ENCODE peak calls at places on chromosomes 5 and 9, in nine cellular contexts. One of them, this sample, is unnamed.

GRCh38 chr5:82272957-82273356 is 5.2 kb downstream of the RPS23 start:
- DNase-seq in heart right ventricle: no peak
- DNase-seq in psoas muscle: peak; percentile 84
- DNase-seq in neural progenitor cell: peak; percentile 31
- DNase-seq in stomach: no peak
- DNase-seq in IMR-90: no peak
- DNase-seq in A549: no peak
- DNase-seq in fibroblast of lung: no peak
- DNase-seq in dorsolateral prefrontal cortex: no peak
- DNase-seq in this sample: no peak

GRCh38 chr5:36948041-36948440 is 71.5 kb downstream of the NIPBL start:
- DNase-seq in heart right ventricle: no peak
- DNase-seq in psoas muscle: no peak
- DNase-seq in neural progenitor cell: no peak
- DNase-seq in stomach: no peak
- DNase-seq in IMR-90: peak; percentile 43
- DNase-seq in A549: no peak
- DNase-seq in fibroblast of lung: peak; percentile 75
- DNase-seq in dorsolateral prefrontal cortex: no peak
- DNase-seq in this sample: peak; percentile 29

GRCh38 chr9:38404314-38404713 is 11.8 kb downstream of the ALDH1B1 start:
- DNase-seq in heart right ventricle: no peak
- DNase-seq in psoas muscle: no peak
- DNase-seq in neural progenitor cell: no peak
- DNase-seq in stomach: no peak
- DNase-seq in IMR-90: no peak
- DNase-seq in A549: no peak
- DNase-seq in fibroblast of lung: no peak
- DNase-seq in dorsolateral prefrontal cortex: no peak
- DNase-seq in this sample: no peak

GRCh38 chr9:130687615-130688014 is 6.0 kb upstream of the EXOSC2 start:
- DNase-seq in heart right ventricle: no peak
- DNase-seq in psoas muscle: no peak
- DNase-seq in neural progenitor cell: no peak
- DNase-seq in stomach: no peak
- DNase-seq in IMR-90: no peak
- DNase-seq in A549: no peak
- DNase-seq in fibroblast of lung: no peak
- DNase-seq in dorsolateral prefrontal cortex: no peak
- DNase-seq in this sample: no peak

GRCh38 chr9:2655411-2655901 is 33.9 kb downstream of the VLDLR start:
- DNase-seq in heart right ventricle: no peak
- DNase-seq in psoas muscle: no peak
- DNase-seq in neural progenitor cell: no peak
- DNase-seq in stomach: no peak
- DNase-seq in IMR-90: peak; percentile 96
- DNase-seq in A549: peak; percentile 9
- DNase-seq in fibroblast of lung: peak; percentile 97
- DNase-seq in dorsolateral prefrontal cortex: no peak
- DNase-seq in this sample: peak; percentile 45

GRCh38 chr9:546797-547223 is 294.7 kb upstream of the DMRT1 start:
- DNase-seq in heart right ventricle: peak; percentile 31
- DNase-seq in psoas muscle: no peak
- DNase-seq in neural progenitor cell: peak; percentile 66
- DNase-seq in stomach: no peak
- DNase-seq in IMR-90: no peak
- DNase-seq in A549: no peak
- DNase-seq in fibroblast of lung: peak; percentile 13
- DNase-seq in dorsolateral prefrontal cortex: no peak
- DNase-seq in this sample: no peak

GRCh38 chr9:111914749-111915424 is 18.3 kb downstream of the UGCG start:
- DNase-seq in heart right ventricle: no peak
- DNase-seq in psoas muscle: no peak
- DNase-seq in neural progenitor cell: no peak
- DNase-seq in stomach: no peak
- DNase-seq in IMR-90: no peak
- DNase-seq in A549: no peak
- DNase-seq in fibroblast of lung: no peak
- DNase-seq in dorsolateral prefrontal cortex: no peak
- DNase-seq in this sample: no peak

GRCh38 chr9:124271660-124272059 is 13.9 kb downstream of the NEK6 start:
- DNase-seq in heart right ventricle: no peak
- DNase-seq in psoas muscle: no peak
- DNase-seq in neural progenitor cell: no peak
- DNase-seq in stomach: peak; percentile 55
- DNase-seq in IMR-90: no peak
- DNase-seq in A549: no peak
- DNase-seq in fibroblast of lung: no peak
- DNase-seq in dorsolateral prefrontal cortex: no peak
- DNase-seq in this sample: no peak

GRCh38 chr5:157917909-157918809 is 59.2 kb upstream of the CLINT1 start:
- DNase-seq in heart right ventricle: peak; percentile 57
- DNase-seq in psoas muscle: peak; percentile 72
- DNase-seq in neural progenitor cell: peak; percentile 77
- DNase-seq in stomach: peak; percentile 67
- DNase-seq in IMR-90: peak; percentile 75
- DNase-seq in A549: peak; percentile 25
- DNase-seq in fibroblast of lung: peak; percentile 83
- DNase-seq in dorsolateral prefrontal cortex: no peak
- DNase-seq in this sample: peak; percentile 46

GRCh38 chr9:126401581-126401980 is 75.0 kb downstream of the MVB12B start:
- DNase-seq in heart right ventricle: no peak
- DNase-seq in psoas muscle: no peak
- DNase-seq in neural progenitor cell: no peak
- DNase-seq in stomach: no peak
- DNase-seq in IMR-90: no peak
- DNase-seq in A549: no peak
- DNase-seq in fibroblast of lung: no peak
- DNase-seq in dorsolateral prefrontal cortex: no peak
- DNase-seq in this sample: no peak

DNA sequence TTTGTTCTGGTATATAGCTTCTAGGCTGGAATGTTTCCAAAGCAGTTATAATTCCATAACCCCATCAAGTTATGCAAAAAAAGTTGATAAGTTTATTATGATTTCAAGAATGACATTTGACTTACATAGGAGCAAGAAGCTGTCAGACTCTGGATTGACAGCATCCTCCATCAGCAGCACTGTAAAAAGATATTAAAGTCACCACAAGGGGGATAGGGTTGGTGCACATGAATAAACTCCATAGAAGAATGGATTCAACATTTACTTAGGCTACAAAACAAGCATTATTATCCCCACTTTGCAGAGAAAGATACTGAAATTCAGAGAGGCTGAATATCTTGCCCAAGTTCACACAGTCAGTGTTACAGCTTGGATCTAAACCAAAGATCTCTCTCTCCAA is 208.9 kb upstream of the SLC30A5 start:
- DNase-seq in heart right ventricle: no peak
- DNase-seq in psoas muscle: no peak
- DNase-seq in neural progenitor cell: peak; percentile 30
- DNase-seq in stomach: no peak
- DNase-seq in IMR-90: no peak
- DNase-seq in A549: peak; percentile 33
- DNase-seq in fibroblast of lung: peak; percentile 2
- DNase-seq in dorsolateral prefrontal cortex: no peak
- DNase-seq in this sample: peak; percentile 45
- TF ChIP-seq CTCF in heart right ventricle: peak; percentile 7
- TF ChIP-seq CTCF in psoas muscle: peak; percentile 28
- TF ChIP-seq CTCF in neural progenitor cell: peak; percentile 56
- TF ChIP-seq CTCF in stomach: no peak
- TF ChIP-seq CTCF in IMR-90: no peak
- TF ChIP-seq CTCF in A549: peak; percentile 33
- TF ChIP-seq CTCF in fibroblast of lung: peak; percentile 37
- TF ChIP-seq CTCF in dorsolateral prefrontal cortex: peak; percentile 60
- TF ChIP-seq CTCF in this sample: peak; percentile 30

DNA sequence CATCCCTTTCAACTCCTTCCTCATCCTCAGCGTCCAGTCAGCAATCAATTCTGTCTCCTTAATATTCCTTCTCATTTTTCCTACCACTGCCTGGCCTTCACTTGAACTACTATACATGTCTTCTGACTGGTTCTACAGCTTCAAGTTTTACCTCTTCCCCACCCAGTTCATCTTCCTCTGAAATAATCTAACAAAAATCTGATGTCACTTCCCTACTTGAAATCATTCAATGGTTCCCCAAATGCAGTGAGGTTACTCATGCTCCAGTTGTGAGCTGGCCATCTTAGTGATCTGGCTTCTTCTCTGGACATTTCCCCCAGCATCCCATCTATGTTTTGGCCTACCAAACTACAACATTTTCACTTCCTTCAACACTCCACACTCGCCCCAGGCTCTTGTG is 14.9 kb upstream of the TMEM267 start:
- DNase-seq in heart right ventricle: no peak
- DNase-seq in psoas muscle: no peak
- DNase-seq in neural progenitor cell: no peak
- DNase-seq in stomach: no peak
- DNase-seq in IMR-90: no peak
- DNase-seq in A549: no peak
- DNase-seq in fibroblast of lung: no peak
- DNase-seq in dorsolateral prefrontal cortex: no peak
- DNase-seq in this sample: no peak
- H3K27ac ChIP-seq in heart right ventricle: no peak overlapping the region
- H3K27ac ChIP-seq in psoas muscle: no peak overlapping the region
- H3K27ac ChIP-seq in neural progenitor cell: no peak overlapping the region
- H3K27ac ChIP-seq in stomach: no peak overlapping the region
- H3K27ac ChIP-seq in IMR-90: no peak overlapping the region
- H3K27ac ChIP-seq in A549: no peak overlapping the region
- H3K27ac ChIP-seq in fibroblast of lung: no peak overlapping the region
- H3K27ac ChIP-seq in dorsolateral prefrontal cortex: no peak overlapping the region
- H3K27ac ChIP-seq in this sample: no peak overlapping the region

GRCh38 chr5:11619339-11620028 is 284.8 kb downstream of the CTNND2 start:
- DNase-seq in heart right ventricle: no peak
- DNase-seq in psoas muscle: no peak
- DNase-seq in neural progenitor cell: peak; percentile 44
- DNase-seq in stomach: no peak
- DNase-seq in IMR-90: no peak
- DNase-seq in A549: no peak
- DNase-seq in fibroblast of lung: peak; percentile 48
- DNase-seq in dorsolateral prefrontal cortex: no peak
- DNase-seq in this sample: peak; percentile 4
- TF ChIP-seq CTCF in heart right ventricle: no peak
- TF ChIP-seq CTCF in psoas muscle: no peak
- TF ChIP-seq CTCF in neural progenitor cell: peak; percentile 58
- TF ChIP-seq CTCF in stomach: no peak
- TF ChIP-seq CTCF in IMR-90: no peak
- TF ChIP-seq CTCF in A549: no peak
- TF ChIP-seq CTCF in fibroblast of lung: no peak
- TF ChIP-seq CTCF in dorsolateral prefrontal cortex: peak; percentile 78
- TF ChIP-seq CTCF in this sample: peak; percentile 29

DNA sequence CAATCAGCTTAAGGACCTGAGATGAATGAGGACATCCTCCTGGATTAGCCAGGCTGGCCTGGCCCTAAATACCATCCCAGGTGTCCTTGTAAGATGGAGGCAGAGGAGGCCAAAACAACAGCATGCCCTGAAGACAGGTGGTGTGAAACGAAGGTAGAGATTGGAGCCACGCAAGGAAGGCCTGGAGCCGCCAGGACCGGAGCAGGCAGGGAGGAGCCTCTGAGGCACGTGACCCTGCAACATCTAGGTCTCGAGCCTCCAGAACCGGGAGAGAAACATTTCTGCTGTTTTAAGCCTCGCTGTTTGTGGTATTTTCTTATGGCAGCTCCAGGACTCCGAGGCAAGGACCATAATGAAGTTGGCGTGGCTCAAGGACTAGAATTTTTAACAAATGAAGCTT is 9.7 kb upstream of the COL5A1 start:
- DNase-seq in heart right ventricle: no peak
- DNase-seq in psoas muscle: peak; percentile 21
- DNase-seq in neural progenitor cell: no peak
- DNase-seq in stomach: no peak
- DNase-seq in IMR-90: no peak
- DNase-seq in A549: no peak
- DNase-seq in fibroblast of lung: no peak
- DNase-seq in dorsolateral prefrontal cortex: peak; percentile 27
- DNase-seq in this sample: no peak
- H3K27ac ChIP-seq in heart right ventricle: no peak overlapping the region
- H3K27ac ChIP-seq in psoas muscle: no peak overlapping the region
- H3K27ac ChIP-seq in neural progenitor cell: no peak overlapping the region
- H3K27ac ChIP-seq in stomach: no peak overlapping the region
- H3K27ac ChIP-seq in IMR-90: no peak overlapping the region
- H3K27ac ChIP-seq in A549: no peak overlapping the region
- H3K27ac ChIP-seq in fibroblast of lung: no peak overlapping the region
- H3K27ac ChIP-seq in dorsolateral prefrontal cortex: no peak overlapping the region
- H3K27ac ChIP-seq in this sample: no peak overlapping the region

This sample was measured in RWPE1.